ENCODE peak calls at places on chromosomes 4 and X, in nine cellular contexts. P is Kasumi-1, Z is AG09309, S is Panc1, G is H9, X is A549, V is left colon, M is astrocyte, Y is GM12865. B is an unnamed sample.

GRCh38 chr4:108742451-108742850 is 20.4 kb downstream of the ETNPPL start:
- DNase-seq in P (no peak), Z (no peak), S (no peak), G (no peak), X (no peak), V (no peak), M (no peak), Y (no peak), B (no peak)

GRCh38 chr4:5998333-5998936 is 19.8 kb downstream of the C4orf50 start:
- DNase-seq in P (peak), Z (peak), S (peak), G (peak), X (peak), V (no peak), M (peak), Y (peak), B (peak)

GRCh38 chrX:10512258-10512657 is 108.1 kb downstream of the MID1 start:
- DNase-seq in P (no peak), Z (no peak), S (no peak), G (no peak), X (no peak), V (no peak), M (peak), Y (no peak), B (no peak)

GRCh38 chrX:115719171-115719570 is 158.2 kb downstream of the PLS3 start:
- DNase-seq in P (no peak), Z (no peak), S (no peak), G (no peak), X (no peak), V (no peak), M (no peak), Y (no peak), B (no peak)

GRCh38 chr4:48315728-48316630 is 25.4 kb upstream of the SLAIN2 start:
- DNase-seq in P (peak), Z (peak), S (no peak), G (peak), X (peak), V (no peak), M (peak), Y (peak), B (peak)

GRCh38 chr4:8760561-8760960 is 111.1 kb downstream of the HMX1 start:
- DNase-seq in P (no peak), Z (no peak), S (no peak), G (no peak), X (no peak), V (peak), M (no peak), Y (no peak), B (no peak)

GRCh38 chr4:182643801-182644311 is 273.3 kb downstream of the DCTD start:
- DNase-seq in P (no peak), Z (peak), S (no peak), G (no peak), X (no peak), V (no peak), M (peak), Y (no peak), B (no peak)

GRCh38 chrX:35098419-35098818 is 155.8 kb downstream of the FAM47B start:
- DNase-seq in P (no peak), Z (no peak), S (no peak), G (no peak), X (no peak), V (no peak), M (no peak), Y (no peak), B (no peak)

GRCh38 chr4:48665555-48666186 is 114.4 kb downstream of the FRYL start:
- DNase-seq in P (no peak), Z (no peak), S (no peak), G (no peak), X (no peak), V (no peak), M (peak), Y (no peak), B (no peak)

GRCh38 chr4:3213661-3214250 is 35.2 kb upstream of the MSANTD1 start:
- DNase-seq in P (no peak), Z (no peak), S (no peak), G (no peak), X (no peak), V (peak), M (no peak), Y (no peak), B (no peak)

GRCh38 chr4:38128478-38129451 is 168.6 kb downstream of the PTTG2 start:
- DNase-seq in P (peak), Z (no peak), S (no peak), G (peak), X (peak), V (peak), M (peak), Y (peak), B (no peak)

GRCh38 chr4:47855350-47855749 is 17.5 kb upstream of the CORIN start:
- DNase-seq in P (no peak), Z (no peak), S (no peak), G (no peak), X (no peak), V (no peak), M (peak), Y (no peak), B (no peak)